ENCODE peak calls at places on chromosomes 11 and 22, in five cellular contexts. C, Q, W, L and I are unnamed samples.

GRCh38 chr11:65853249-65853979 is 4.6 kb downstream of the CFL1 start:
- DNase-seq in C (no peak), Q (peak), W (no peak), L (peak), I (no peak)

GRCh38 chr22:29348956-29349355 is 33.5 kb upstream of the RASL10A start:
- DNase-seq in C (no peak), Q (no peak), W (no peak), L (no peak), I (no peak)

GRCh38 chr11:3642071-3642951 is 519 bp upstream of the ART5 start:
- DNase-seq in C (peak), Q (peak), W (peak), L (peak), I (peak)

GRCh38 chr11:58957922-58958321 is 18.6 kb downstream of the GLYATL1 start:
- DNase-seq in C (no peak), Q (no peak), W (no peak), L (no peak), I (no peak)

GRCh38 chr22:35330258-35330861 is 30.7 kb downstream of the TOM1 start:
- DNase-seq in C (peak), Q (peak), W (no peak), L (peak), I (no peak)

GRCh38 chr22:24392218-24392931 is 35.0 kb upstream of the ADORA2A start:
- DNase-seq in C (no peak), Q (no peak), W (no peak), L (no peak), I (no peak)

GRCh38 chr11:124108158-124108557 is 7.1 kb upstream of the VWA5A start:
- DNase-seq in C (no peak), Q (no peak), W (no peak), L (peak), I (no peak)

GRCh38 chr22:43388420-43388851 is 23.4 kb upstream of the MPPED1 start:
- DNase-seq in C (peak), Q (no peak), W (peak), L (peak), I (peak)

GRCh38 chr22:47043835-47044721 is 281.6 kb downstream of the TBC1D22A start:
- DNase-seq in C (peak), Q (no peak), W (no peak), L (peak), I (peak)

GRCh38 chr22:19721486-19722172 is 1.7 kb upstream of the GP1BB start:
- DNase-seq in C (no peak), Q (no peak), W (no peak), L (no peak), I (no peak)

GRCh38 chr11:95520765-95521542 is 268.6 kb downstream of the FAM76B start:
- DNase-seq in C (no peak), Q (no peak), W (peak), L (no peak), I (no peak)

GRCh38 chr22:46122511-46122971 is 27.8 kb upstream of the PPARA start:
- DNase-seq in C (peak), Q (peak), W (peak), L (peak), I (peak)

GRCh38 chr11:22786475-22786874 is 43.1 kb downstream of the SVIP start:
- DNase-seq in C (no peak), Q (no peak), W (no peak), L (no peak), I (no peak)

GRCh38 chr11:27701262-27702105 is 1.2 kb upstream of the BDNF start:
- DNase-seq in C (no peak), Q (no peak), W (peak), L (peak), I (peak)